ENCODE peak calls at places on chromosome 1, in five cellular contexts. R, P, M, N and F are unnamed samples.

GRCh38 chr1:112506731-112507130 is 2.0 kb upstream of the WNT2B start:
- DNase-seq in M (no peak), P (no peak), N (no peak), R (no peak), F (no peak)

GRCh38 chr1:94821636-94822305 is 1.6 kb downstream of the SLC44A3 start:
- DNase-seq in M (peak), N (no peak), R (no peak), P (no peak), F (no peak)

GRCh38 chr1:42368096-42368795 is 12.3 kb upstream of the RIMKLA start:
- DNase-seq in M (no peak), N (no peak), P (no peak), R (no peak), F (no peak)

GRCh38 chr1:80892452-80892995 is 908.2 kb upstream of the ADGRL2 start:
- DNase-seq in R (no peak), N (peak), P (no peak), M (no peak), F (no peak)

GRCh38 chr1:20685099-20685662 is 24.0 kb upstream of the DDOST start:
- DNase-seq in P (no peak), N (no peak), M (no peak), R (no peak), F (no peak)

GRCh38 chr1:74343191-74343590 is 108.0 kb downstream of the TNNI3K start:
- DNase-seq in M (peak), N (no peak), R (no peak), P (peak), F (peak)

GRCh38 chr1:226108935-226109828 is 46.7 kb downstream of the H3-3A start:
- DNase-seq in N (peak), P (peak), M (no peak), R (no peak), F (no peak)

GRCh38 chr1:192726820-192727504 is 81.9 kb upstream of the RGS2 start:
- DNase-seq in R (no peak), N (no peak), M (no peak), P (no peak), F (no peak)

GRCh38 chr1:56406821-56407220 is 172.5 kb downstream of the PLPP3 start:
- DNase-seq in N (no peak), M (no peak), P (no peak), R (no peak), F (no peak)

GRCh38 chr1:236457775-236458174 is 63.7 kb downstream of the EDARADD start:
- DNase-seq in M (no peak), R (no peak), N (no peak), P (no peak), F (no peak)

GRCh38 chr1:167860231-167860923 is 53.6 kb downstream of the ADCY10 start:
- DNase-seq in P (no peak), R (no peak), M (no peak), N (no peak), F (no peak)

GRCh38 chr1:37849480-37849879 is 9.9 kb downstream of the MTF1 start:
- DNase-seq in M (no peak), N (no peak), R (no peak), P (no peak), F (no peak)

GRCh38 chr1:155717041-155717440 is 28.1 kb downstream of the DAP3 start:
- DNase-seq in M (no peak), N (no peak), R (no peak), P (no peak), F (no peak)

GRCh38 chr1:177847843-177848242 is 122.0 kb downstream of the SEC16B start:
- DNase-seq in N (peak), P (no peak), R (no peak), M (no peak), F (no peak)

GRCh38 chr1:59880001-59880400 is 46.6 kb downstream of the CYP2J2 start:
- DNase-seq in M (no peak), P (no peak), N (no peak), R (no peak), F (no peak)

GRCh38 chr1:210437111-210437510 is 108.4 kb downstream of the HHAT start:
- DNase-seq in P (no peak), M (no peak), N (no peak), R (no peak), F (no peak)

GRCh38 chr1:33149453-33150190 is 32.2 kb downstream of the TRIM62 start:
- DNase-seq in P (peak), R (no peak), M (no peak), N (no peak), F (no peak)

GRCh38 chr1:152760551-152761190 is 2.8 kb downstream of the KPRP start:
- DNase-seq in N (no peak), P (no peak), M (no peak), R (no peak), F (no peak)

GRCh38 chr1:62735491-62736171 is 47.4 kb upstream of the DOCK7 start:
- DNase-seq in N (peak), M (no peak), P (no peak), R (no peak), F (no peak)

GRCh38 chr1:98794196-98794886 is 132.8 kb downstream of the SNX7 start:
- DNase-seq in M (peak), R (no peak), N (peak), P (peak), F (peak)

GRCh38 chr1:196380311-196380710 is 227.9 kb downstream of the KCNT2 start:
- DNase-seq in P (peak), R (no peak), N (no peak), M (peak), F (no peak)

GRCh38 chr1:195766709-195767108 is 841.5 kb downstream of the KCNT2 start:
- DNase-seq in P (no peak), M (peak), R (no peak), N (peak), F (no peak)